ENCODE peak calls at places on chromosomes 16 and 17, in six cellular contexts. N is PC-3, Q is SK-N-SH, J is BE2C, Y is hepatocyte, L is DND-41. X is an unnamed sample.

GRCh38 chr17:76272541-76273434 is 7.6 kb downstream of the UBALD2 start:
- DNase-seq in Q (no peak), Y (no peak), L (no peak), N (no peak), J (no peak), X (no peak)

GRCh38 chr17:2883544-2884203 is 87.4 kb downstream of the RAP1GAP2 start:
- DNase-seq in J (peak; percentile 82), L (no peak), Y (peak; percentile 40), Q (peak; percentile 56), N (peak; percentile 70), X (no peak)

GRCh38 chr16:87926246-87927194 is 9.8 kb downstream of the CA5A start:
- DNase-seq in Q (no peak), N (no peak), L (no peak), Y (no peak), J (no peak), X (no peak)

GRCh38 chr17:77872714-77873517 is 85.6 kb upstream of the TNRC6C start:
- DNase-seq in J (peak; percentile 57), Q (peak; percentile 82), L (peak; percentile 62), Y (no peak), N (no peak), X (no peak)

GRCh38 chr16:84931506-84931905 is 79.8 kb downstream of the ZDHHC7 start:
- DNase-seq in L (no peak), Q (no peak), N (no peak), Y (no peak), J (no peak), X (no peak)

GRCh38 chr16:49452568-49452967 is 79.0 kb downstream of the C16orf78 start:
- DNase-seq in Y (no peak), L (no peak), N (no peak), J (no peak), Q (no peak), X (no peak)

GRCh38 chr17:64599187-64599676 is 62.9 kb downstream of the SMURF2 start:
- DNase-seq in Y (no peak), N (no peak), Q (no peak), L (peak; percentile 57), J (no peak), X (peak; percentile 37)

GRCh38 chr17:1713878-1714487 is 3.8 kb upstream of the TLCD2 start:
- DNase-seq in Y (peak; percentile 77), J (peak; percentile 51), L (no peak), N (peak; percentile 56), Q (peak; percentile 62), X (no peak)

GRCh38 chr16:71367243-71367976 is 8.9 kb downstream of the CALB2 start:
- DNase-seq in J (peak; percentile 86), N (peak; percentile 52), Q (peak; percentile 82), Y (peak; percentile 69), L (peak; percentile 63), X (no peak)

GRCh38 chr16:81123092-81123852 is 27.1 kb upstream of the GCSH start:
- DNase-seq in Y (peak; percentile 24), N (no peak), Q (no peak), J (no peak), L (no peak), X (no peak)

GRCh38 chr17:20009052-20009301 is 182 bp upstream of the SPECC1 start:
- DNase-seq in Y (no peak), L (no peak), Q (no peak), N (no peak), J (no peak), X (no peak)

GRCh38 chr17:66975614-66976378 is 11.3 kb downstream of the CACNG4 start:
- DNase-seq in Q (no peak), Y (no peak), L (peak; percentile 17), J (no peak), N (peak; percentile 76), X (no peak)

GRCh38 chr17:39769974-39770587 is 32.3 kb downstream of the GRB7 start:
- DNase-seq in N (peak; percentile 96), Q (no peak), J (no peak), Y (peak; percentile 47), L (peak; percentile 32), X (peak; percentile 20)

GRCh38 chr16:70694088-70694487 is 8.2 kb upstream of the MTSS2 start:
- DNase-seq in L (no peak), Q (no peak), J (no peak), Y (no peak), N (peak; percentile 87), X (no peak)

GRCh38 chr17:64003526-64004121 is 5.5 kb downstream of the PRR29 start:
- DNase-seq in N (no peak), Y (no peak), Q (peak; percentile 18), L (no peak), J (no peak), X (no peak)

GRCh38 chr16:87982491-87983415 is 31.5 kb downstream of the BANP start:
- DNase-seq in Q (no peak), J (no peak), N (no peak), L (no peak), Y (no peak), X (no peak)

GRCh38 chr17:77604301-77605031 is 354.0 kb upstream of the TNRC6C start:
- DNase-seq in N (no peak), L (no peak), Q (no peak), Y (no peak), J (no peak), X (no peak)

GRCh38 chr17:17156107-17156506 is 50.0 kb downstream of the PLD6 start:
- DNase-seq in J (no peak), Q (no peak), N (peak; percentile 83), L (no peak), Y (no peak), X (no peak)
- H3K36me3 ChIP-seq in J (peaks cover 19% of the 10 kb centered on the region), Q (peaks cover 37% of the 10 kb centered on the region), N (peaks cover 87% of the 10 kb centered on the region), L (peaks cover 97% of the 10 kb centered on the region), Y (no peaks in the 10 kb centered on the region), X (peaks cover 32% of the 10 kb centered on the region)

GRCh38 chr16:89368604-89369249 is 121.6 kb downstream of the ANKRD11 start:
- DNase-seq in Q (no peak), N (no peak), Y (no peak), L (no peak), J (no peak), X (no peak)
- H3K36me3 ChIP-seq in Q (no peaks in the 10 kb centered on the region), N (no peaks in the 10 kb centered on the region), Y (no peaks in the 10 kb centered on the region), L (peaks cover 57% of the 10 kb centered on the region), J (peaks cover 19% of the 10 kb centered on the region), X (peaks cover 7% of the 10 kb centered on the region)

DNA sequence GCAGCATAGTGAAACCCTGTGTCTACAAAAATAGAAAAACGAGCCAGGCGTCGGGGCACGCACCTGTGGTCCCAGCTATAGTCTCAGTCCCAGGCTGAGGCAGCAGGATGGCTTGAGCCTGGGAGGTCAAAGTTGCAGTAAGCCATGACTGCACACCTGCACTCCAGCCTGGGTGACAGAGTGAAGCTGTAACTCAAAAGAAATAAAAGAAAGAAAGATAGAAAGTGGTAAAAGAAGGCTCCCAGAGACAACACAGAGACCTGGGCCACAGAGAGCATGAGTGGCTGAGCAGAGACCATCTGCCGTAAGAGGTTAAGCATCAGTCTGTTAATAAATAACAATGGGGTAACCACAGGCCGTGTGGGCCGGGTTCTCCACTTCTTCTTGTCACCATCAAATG is 15.3 kb upstream of the HEXD start:
- DNase-seq in J (no peak), N (no peak), Y (no peak), Q (no peak), L (no peak), X (no peak)
- H3K36me3 ChIP-seq in J (no peaks in the 10 kb centered on the region), N (peaks cover 2% of the 10 kb centered on the region), Y (no peaks in the 10 kb centered on the region), Q (peaks cover 5% of the 10 kb centered on the region), L (peaks cover 34% of the 10 kb centered on the region), X (peaks cover 11% of the 10 kb centered on the region)

GRCh38 chr17:51164911-51165679 is 1.1 kb upstream of the NME2 start:
- DNase-seq in N (no peak), Q (peak; percentile 44), J (peak; percentile 69), L (no peak), Y (peak; percentile 25), X (no peak)
- H3K36me3 ChIP-seq in N (peaks cover 54% of the 10 kb centered on the region), Q (peaks cover 41% of the 10 kb centered on the region), J (peaks cover 69% of the 10 kb centered on the region), L (peaks cover 55% of the 10 kb centered on the region), Y (no peaks in the 10 kb centered on the region), X (peaks cover 6% of the 10 kb centered on the region)

GRCh38 chr16:68345351-68345810 is 34.6 kb downstream of the PRMT7 start:
- DNase-seq in Y (no peak), L (peak; percentile 89), N (no peak), Q (no peak), J (no peak), X (no peak)
- H3K36me3 ChIP-seq in Y (no peaks in the 10 kb centered on the region), L (peaks cover 84% of the 10 kb centered on the region), N (no peaks in the 10 kb centered on the region), Q (peaks cover 15% of the 10 kb centered on the region), J (peaks cover 66% of the 10 kb centered on the region), X (peaks cover 29% of the 10 kb centered on the region)